ENCODE peak calls at places on chromosomes 16 and 17, in nine cellular contexts. N, G, C, R, I, Y, P, D and L are unnamed samples.

GRCh38 chr16:86946981-86947380 is 368.6 kb downstream of the FOXL1 start:
- DNase-seq in N (no peak), G (no peak), C (no peak), R (no peak), I (peak), Y (no peak), P (no peak), D (no peak), L (no peak)

GRCh38 chr16:89484923-89485679 is 5.3 kb downstream of the ANKRD11 start:
- DNase-seq in N (no peak), G (peak), C (no peak), R (no peak), I (no peak), Y (no peak), P (no peak), D (no peak), L (no peak)

GRCh38 chr17:64938925-64939474 is 19.7 kb upstream of the LRRC37A3 start:
- DNase-seq in N (peak), G (peak), C (peak), R (no peak), I (peak), Y (peak), P (peak), D (no peak), L (peak)

GRCh38 chr17:61634011-61634539 is 43.1 kb upstream of the NACA2 start:
- DNase-seq in N (no peak), G (no peak), C (no peak), R (no peak), I (no peak), Y (no peak), P (no peak), D (no peak), L (no peak)

GRCh38 chr16:68086336-68086821 is 1.2 kb downstream of the NFATC3 start:
- DNase-seq in N (peak), G (no peak), C (no peak), R (no peak), I (no peak), Y (peak), P (no peak), D (no peak), L (no peak)

GRCh38 chr16:3189869-3190268 is 1.9 kb downstream of the OR1F1 start:
- DNase-seq in N (no peak), G (no peak), C (no peak), R (no peak), I (no peak), Y (no peak), P (no peak), D (no peak), L (no peak)

GRCh38 chr17:76716834-76717205 is 6.1 kb upstream of the MXRA7 start:
- DNase-seq in N (peak), G (no peak), C (no peak), R (no peak), I (peak), Y (no peak), P (no peak), D (no peak), L (no peak)

GRCh38 chr17:66855204-66855603 is 20.3 kb downstream of the CACNG5 start:
- DNase-seq in N (no peak), G (no peak), C (peak), R (no peak), I (no peak), Y (no peak), P (no peak), D (no peak), L (peak)

GRCh38 chr16:35431829-35432663 is 1972.6 kb downstream of the TP53TG3F start:
- DNase-seq in N (no peak), G (no peak), C (no peak), R (no peak), I (no peak), Y (peak), P (no peak), D (no peak), L (no peak)

GRCh38 chr17:73833779-73834613 is 189.8 kb upstream of the SDK2 start:
- DNase-seq in N (no peak), G (no peak), C (no peak), R (no peak), I (peak), Y (peak), P (no peak), D (no peak), L (no peak)

GRCh38 chr16:15857779-15858560 is 1.1 kb upstream of the MYH11 start:
- DNase-seq in N (peak), G (peak), C (peak), R (no peak), I (no peak), Y (no peak), P (peak), D (no peak), L (no peak)
- H3K4me3 ChIP-seq in N (peak), G (peak), C (no peak), R (no peak), I (no peak), Y (peak), P (peak), D (peak), L (no peak)

GRCh38 chr17:7437369-7437863 is 1.9 kb upstream of the FGF11 start:
- DNase-seq in N (no peak), G (peak), C (no peak), R (no peak), I (no peak), Y (no peak), P (no peak), D (no peak), L (no peak)

GRCh38 chr17:7438050-7438614 is 1.2 kb upstream of the FGF11 start:
- DNase-seq in N (no peak), G (peak), C (no peak), R (no peak), I (peak), Y (no peak), P (peak), D (no peak), L (peak)

GRCh38 chr17:7438656-7439460 is 454 bp upstream of the FGF11 start:
- DNase-seq in N (no peak), G (no peak), C (no peak), R (no peak), I (no peak), Y (no peak), P (no peak), D (no peak), L (no peak)

GRCh38 chr17:7435676-7436555 is 681 bp downstream of the TMEM102 start:
- DNase-seq in N (no peak), G (peak), C (peak), R (peak), I (peak), Y (peak), P (no peak), D (no peak), L (peak)

GRCh38 chr17:7436556-7437368 is 1.5 kb downstream of the TMEM102 start:
- DNase-seq in N (peak), G (peak), C (peak), R (peak), I (peak), Y (peak), P (peak), D (no peak), L (peak)
- TF ChIP-seq POLR2A in N (no peak), G (peak), C (no peak), R (no peak), I (no peak), Y (no peak), P (no peak), D (peak), L (peak)

GRCh38 chr16:53212899-53213235 is 158.1 kb downstream of the CHD9 start:
- DNase-seq in N (no peak), G (no peak), C (no peak), R (no peak), I (no peak), Y (no peak), P (no peak), D (no peak), L (no peak)
- H3K4me3 ChIP-seq in N (no peak), G (peak), C (no peak), R (no peak), I (no peak), Y (no peak), P (no peak), D (no peak), L (no peak)

DNA sequence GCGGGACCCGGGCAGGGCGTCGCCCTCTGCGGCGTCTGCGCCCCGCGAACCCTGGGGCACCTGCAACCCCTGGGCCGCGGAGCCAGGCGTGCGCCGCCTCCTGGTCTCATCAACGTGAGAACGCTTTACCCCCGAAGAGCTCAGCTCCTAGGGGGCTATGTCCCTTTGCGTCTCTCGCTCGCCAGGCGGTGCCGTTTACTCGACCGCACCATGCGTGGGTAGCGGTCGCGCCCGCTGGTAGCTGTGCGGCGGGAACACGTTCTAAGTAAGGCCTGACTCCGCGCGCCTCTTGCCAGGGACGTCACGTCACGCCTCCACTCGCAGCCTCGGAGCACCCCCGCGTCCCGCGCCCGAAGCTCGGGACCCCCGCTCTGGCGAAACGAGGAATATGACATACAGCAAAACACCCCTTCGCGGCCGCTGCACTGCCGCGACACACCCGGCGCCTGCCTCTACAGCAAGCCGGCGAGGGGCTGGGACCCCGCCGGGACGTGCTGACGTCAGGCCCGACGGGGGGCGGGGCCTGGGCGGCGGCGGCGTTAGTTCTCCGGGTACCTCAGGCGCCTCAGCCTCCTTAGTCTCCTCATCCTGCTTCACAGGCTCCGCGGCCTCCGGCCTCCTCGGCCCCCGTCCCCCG is at the start of gene RAB11FIP3:
- DNase-seq in N (peak), G (peak), C (peak), R (peak), I (peak), Y (peak), P (peak), D (no peak), L (peak)
- TF ChIP-seq POLR2A in N (peak), G (peak), C (peak), R (peak), I (no peak), Y (peak), P (peak), D (peak), L (peak)

GRCh38 chr17:32279933-32280716 is 14.5 kb downstream of the RHBDL3 start:
- DNase-seq in N (no peak), G (no peak), C (no peak), R (no peak), I (no peak), Y (no peak), P (no peak), D (no peak), L (no peak)
- H3K4me3 ChIP-seq in N (no peak), G (no peak), C (no peak), R (no peak), I (no peak), Y (no peak), P (no peak), D (no peak), L (no peak)

DNA sequence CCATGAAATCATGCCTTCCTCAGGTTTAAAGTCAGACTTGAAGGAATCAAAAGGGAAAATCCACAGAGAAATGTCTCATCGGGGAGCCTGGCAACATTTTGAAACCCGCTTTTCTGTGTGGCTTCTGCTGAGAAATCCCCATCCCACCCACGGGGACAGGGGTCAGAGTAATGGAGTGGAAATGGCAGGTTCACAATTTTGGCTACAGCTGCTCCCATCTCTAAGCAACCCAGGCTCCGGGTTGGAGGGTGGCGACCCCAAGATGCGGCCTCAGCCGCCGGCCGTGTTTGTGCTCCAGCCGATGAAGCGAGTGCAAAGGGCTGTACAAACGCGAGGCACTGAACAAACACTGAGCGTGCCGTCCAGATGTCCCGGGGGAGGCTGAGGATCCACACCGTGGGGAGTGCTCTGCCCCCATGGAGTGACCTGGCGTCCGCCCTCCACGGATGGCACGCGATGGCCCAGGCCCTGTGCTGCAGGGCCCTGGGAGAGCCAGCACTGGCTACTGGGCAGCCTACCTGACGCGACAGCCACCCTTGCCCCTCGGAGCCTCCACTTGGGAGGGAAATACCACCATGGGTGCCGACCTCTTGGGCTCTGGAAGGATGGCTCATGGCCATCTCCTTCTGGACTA is 22.2 kb downstream of the SLC43A2 start:
- DNase-seq in N (no peak), G (no peak), C (no peak), R (no peak), I (no peak), Y (no peak), P (no peak), D (no peak), L (no peak)
- TF ChIP-seq POLR2A in N (no peak), G (no peak), C (no peak), R (no peak), I (no peak), Y (no peak), P (no peak), D (no peak), L (no peak)